ENCODE peak calls at places on chromosomes 2 and 18, in five cellular contexts. B is OCI-LY7, D is K562, X is hepatocyte, W is keratinocyte. K is an unnamed sample. For H4K20me1, the result is how much of the 10 kb centered on the place peaks cover.

GRCh38 chr2:225104321-225104720 is 62.1 kb upstream of the DOCK10 start:
- DNase-seq in B (no peak), D (no peak), X (no peak), W (no peak), K (no peak)

GRCh38 chr18:51666717-51667320 is 469.3 kb upstream of the MEX3C start:
- DNase-seq in B (no peak), D (no peak), X (peak), W (no peak), K (peak)

GRCh38 chr2:23618265-23618664 is 233.3 kb downstream of the KLHL29 start:
- DNase-seq in B (no peak), D (no peak), X (no peak), W (no peak), K (peak)

GRCh38 chr18:657311-657997 is at the start of gene TYMS:
- DNase-seq in B (peak), D (peak), X (peak), W (no peak), K (peak)

GRCh38 chr2:219057709-219058540 is 2.8 kb downstream of the IHH start:
- DNase-seq in B (peak), D (peak), X (peak), W (no peak), K (peak)

GRCh38 chr18:79597176-79598045 is 82.2 kb upstream of the CTDP1 start:
- DNase-seq in B (no peak), D (no peak), X (no peak), W (no peak), K (no peak)

GRCh38 chr2:201151127-201152074 is 31.5 kb upstream of the CASP10 start:
- DNase-seq in B (no peak), D (no peak), X (no peak), W (peak), K (no peak)

GRCh38 chr2:219168526-219168925 is 1.3 kb downstream of the SLC23A3 start:
- DNase-seq in B (no peak), D (no peak), X (no peak), W (no peak), K (no peak)

GRCh38 chr2:172053486-172053885 is 31.8 kb upstream of the DLX1 start:
- DNase-seq in B (no peak), D (no peak), X (no peak), W (no peak), K (no peak)

GRCh38 chr2:111705711-111706323 is 178.2 kb downstream of the ANAPC1 start:
- DNase-seq in B (peak), D (no peak), X (peak), W (no peak), K (peak)

GRCh38 chr18:48621240-48621639 is 82.4 kb downstream of the CTIF start:
- DNase-seq in B (no peak), D (no peak), X (peak), W (no peak), K (no peak)

GRCh38 chr18:12409466-12409865 is 1.7 kb downstream of the PRELID3A start:
- DNase-seq in B (peak), D (no peak), X (no peak), W (no peak), K (no peak)

GRCh38 chr2:88600038-88600465 is 27.2 kb downstream of the EIF2AK3 start:
- DNase-seq in B (peak), D (peak), X (peak), W (peak), K (peak)

GRCh38 chr2:109270758-109271305 is 141.8 kb downstream of the SH3RF3 start:
- DNase-seq in B (no peak), D (no peak), X (peak), W (no peak), K (no peak)

GRCh38 chr2:69767034-69767433 is 25.1 kb downstream of the ANXA4 start:
- DNase-seq in B (no peak), D (no peak), X (no peak), W (no peak), K (no peak)

GRCh38 chr18:60684843-60685513 is 312.4 kb upstream of the MC4R start:
- DNase-seq in B (peak), D (no peak), X (no peak), W (no peak), K (peak)

GRCh38 chr2:21146638-21147037 is 22.9 kb downstream of the TDRD15 start:
- DNase-seq in B (no peak), D (no peak), X (no peak), W (no peak), K (no peak)

GRCh38 chr2:108575132-108575966 is 41.1 kb downstream of the LIMS1 start:
- DNase-seq in B (peak), D (no peak), X (no peak), W (no peak), K (peak)

GRCh38 chr2:226118471-226119429 is 680.9 kb downstream of the IRS1 start:
- DNase-seq in B (no peak), D (no peak), X (peak), W (peak), K (no peak)

GRCh38 chr2:75606851-75607798 is 39.5 kb upstream of the MRPL19 start:
- DNase-seq in B (no peak), D (no peak), X (no peak), W (no peak), K (no peak)

GRCh38 chr18:11783716-11784331 is 67.4 kb upstream of the CHMP1B start:
- DNase-seq in B (no peak), D (no peak), X (no peak), W (no peak), K (no peak)

GRCh38 chr2:178397002-178397605 is 53.9 kb downstream of the PRKRA start:
- DNase-seq in B (peak), D (peak), X (peak), W (no peak), K (peak)

GRCh38 chr2:215722125-215722524 is 286.3 kb upstream of the FN1 start:
- DNase-seq in B (no peak), D (no peak), X (peak), W (no peak), K (no peak)

GRCh38 chr2:180983468-180984388 is 3.3 kb downstream of the UBE2E3 start:
- DNase-seq in B (peak), D (peak), X (peak), W (no peak), K (peak)

GRCh38 chr2:649461-650342 is 27.5 kb downstream of the TMEM18 start:
- DNase-seq in B (no peak), D (no peak), X (no peak), W (no peak), K (no peak)

GRCh38 chr2:71843391-71843850 is 304.2 kb downstream of the CYP26B1 start:
- DNase-seq in B (no peak), D (no peak), X (peak), W (no peak), K (no peak)

GRCh38 chr18:8177330-8178016 is 431.8 kb upstream of the RAB12 start:
- DNase-seq in B (no peak), D (no peak), X (peak), W (no peak), K (peak)

GRCh38 chr18:54926593-54927297 is 32.5 kb downstream of the CCDC68 start:
- DNase-seq in B (no peak), D (no peak), X (no peak), W (peak), K (no peak)

GRCh38 chr2:209181984-209182383 is 241.9 kb upstream of the MAP2 start:
- DNase-seq in B (no peak), D (no peak), X (no peak), W (no peak), K (no peak)

GRCh38 chr2:205800804-205801203 is 118.5 kb downstream of the NRP2 start:
- DNase-seq in B (no peak), D (no peak), X (peak), W (no peak), K (no peak)

GRCh38 chr2:136129601-136130000 is 11.7 kb upstream of the CXCR4 start:
- DNase-seq in B (peak), D (no peak), X (no peak), W (no peak), K (no peak)

GRCh38 chr2:45937990-45938389 is 286.5 kb downstream of the PRKCE start:
- DNase-seq in B (no peak), D (no peak), X (no peak), W (no peak), K (no peak)

GRCh38 chr2:45936623-45936979 is 285.1 kb downstream of the PRKCE start:
- DNase-seq in B (no peak), D (no peak), X (no peak), W (no peak), K (no peak)

GRCh38 chr2:45932278-45932975 is 281.0 kb downstream of the PRKCE start:
- DNase-seq in B (no peak), D (no peak), X (no peak), W (peak), K (no peak)

GRCh38 chr2:45938649-45939511 is 287.4 kb downstream of the PRKCE start:
- DNase-seq in B (no peak), D (no peak), X (peak), W (peak), K (peak)

GRCh38 chr2:45935791-45936622 is 284.5 kb downstream of the PRKCE start:
- DNase-seq in B (peak), D (peak), X (peak), W (peak), K (peak)
- H4K20me1 ChIP-seq in B (under half), D (under half), X (under half), W (under half), K (under half)

GRCh38 chr2:30741576-30741975 is 65.7 kb downstream of the CAPN13 start:
- DNase-seq in B (no peak), D (no peak), X (no peak), W (no peak), K (no peak)

GRCh38 chr2:30733829-30734520 is 73.3 kb downstream of the CAPN13 start:
- DNase-seq in B (no peak), D (no peak), X (no peak), W (no peak), K (no peak)

GRCh38 chr2:30736461-30737325 is 70.6 kb downstream of the CAPN13 start:
- DNase-seq in B (no peak), D (no peak), X (no peak), W (no peak), K (no peak)

GRCh38 chr2:30737326-30737610 is 70.0 kb downstream of the CAPN13 start:
- DNase-seq in B (no peak), D (no peak), X (no peak), W (no peak), K (no peak)

DNA sequence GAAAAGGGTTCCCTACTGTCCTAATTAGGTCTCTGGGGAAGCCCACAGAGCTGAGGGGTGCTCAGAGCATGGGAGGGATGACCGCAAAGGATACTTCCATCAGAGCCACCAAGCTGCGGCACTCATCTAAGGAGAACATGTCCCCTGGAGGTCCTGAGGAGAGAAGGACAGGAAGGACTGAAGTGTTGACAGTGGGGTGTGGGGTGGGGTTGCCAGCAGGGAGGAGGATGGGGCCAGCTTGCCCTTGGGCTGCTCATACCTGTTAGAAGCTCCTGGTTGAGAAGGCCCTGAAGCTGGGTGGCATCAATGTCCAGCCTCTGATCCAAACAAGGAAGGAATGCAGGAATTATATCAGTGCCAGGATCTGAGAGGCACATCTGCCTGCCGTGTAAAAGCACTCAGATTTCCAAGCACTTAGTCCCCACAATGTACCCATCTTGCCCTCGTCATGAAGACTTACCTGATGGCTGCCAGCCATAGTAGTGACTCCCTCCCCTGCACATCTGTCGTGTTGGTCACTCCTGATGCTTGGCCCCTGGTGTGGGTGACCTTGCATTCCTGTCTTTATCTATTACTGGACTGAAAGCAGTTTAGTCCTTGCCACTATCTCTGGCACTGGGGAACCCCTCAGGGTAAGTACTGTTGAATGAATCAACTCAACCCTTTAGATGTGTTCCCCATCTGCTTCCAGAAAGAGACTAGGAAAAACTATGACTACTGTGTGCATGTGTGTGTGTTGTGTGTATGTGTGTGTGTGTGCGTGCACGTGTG is 68.9 kb downstream of the CAPN13 start:
- DNase-seq in B (no peak), D (no peak), X (no peak), W (no peak), K (no peak)
- H3K4me2 ChIP-seq in B (no peak), D (no peak), X (no peak), W (no peak), K (no peak)

DNA sequence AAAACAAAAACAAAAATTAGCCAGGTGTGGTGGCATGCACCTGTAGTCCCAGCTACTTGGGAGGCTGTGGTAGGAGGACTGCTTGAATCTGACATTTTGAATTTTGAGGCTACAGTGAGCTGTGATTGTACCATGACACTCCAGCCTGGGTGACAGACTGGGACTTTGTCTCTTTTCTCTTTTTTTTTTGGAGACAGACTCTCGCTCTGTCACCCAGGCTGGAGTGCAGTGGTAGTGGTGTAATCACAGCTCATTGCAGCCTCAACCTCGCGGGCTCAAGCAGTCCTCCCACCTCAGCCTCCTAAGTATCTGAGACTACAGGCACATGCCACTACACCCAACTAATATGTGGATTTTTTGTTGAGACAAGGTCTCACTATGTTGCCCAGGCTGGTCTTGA is 35.6 kb downstream of the ANKRD44 start:
- DNase-seq in B (no peak), D (no peak), X (no peak), W (no peak), K (no peak)
- H4K20me1 ChIP-seq in B (under half), D (under half), X (under half), W (under half), K (under half)

DNA sequence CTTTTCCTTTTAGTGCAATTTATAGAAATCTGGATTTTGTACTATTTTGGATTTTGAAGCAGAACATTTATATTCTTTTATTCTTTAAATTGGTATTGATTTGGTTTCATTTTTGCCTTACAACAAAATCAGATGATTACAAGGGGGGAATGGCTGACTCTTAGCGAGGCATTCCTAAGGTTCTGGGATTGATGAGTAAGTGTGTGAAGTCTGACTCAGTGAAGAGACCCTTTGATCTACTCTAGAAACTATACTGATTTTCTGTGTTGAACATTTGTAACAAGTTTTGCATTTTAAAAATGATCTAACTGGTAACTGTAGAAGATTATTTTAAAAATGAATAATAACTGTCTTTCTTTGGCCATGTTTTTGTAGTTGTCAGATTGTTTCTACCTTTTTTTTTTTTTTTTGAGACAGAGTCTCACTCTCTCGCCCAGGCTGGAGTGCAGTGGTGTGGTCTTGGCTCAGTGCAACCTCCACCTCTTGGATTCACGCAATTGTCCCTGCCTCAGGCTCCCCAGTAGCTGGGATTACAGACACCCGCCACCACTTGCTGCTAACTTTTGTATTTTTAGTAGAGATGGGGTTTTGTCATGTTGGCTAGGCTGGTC is 48.7 kb downstream of the TTC39C start:
- DNase-seq in B (no peak), D (no peak), X (no peak), W (no peak), K (no peak)
- H3K4me2 ChIP-seq in B (no peak), D (no peak), X (no peak), W (peak), K (no peak)

GRCh38 chr2:152376385-152376784 is 41.4 kb downstream of the FMNL2 start:
- DNase-seq in B (no peak), D (no peak), X (peak), W (peak), K (no peak)
- H4K20me1 ChIP-seq in B (under half), D (under half), X (under half), W (under half), K (half or more)

DNA sequence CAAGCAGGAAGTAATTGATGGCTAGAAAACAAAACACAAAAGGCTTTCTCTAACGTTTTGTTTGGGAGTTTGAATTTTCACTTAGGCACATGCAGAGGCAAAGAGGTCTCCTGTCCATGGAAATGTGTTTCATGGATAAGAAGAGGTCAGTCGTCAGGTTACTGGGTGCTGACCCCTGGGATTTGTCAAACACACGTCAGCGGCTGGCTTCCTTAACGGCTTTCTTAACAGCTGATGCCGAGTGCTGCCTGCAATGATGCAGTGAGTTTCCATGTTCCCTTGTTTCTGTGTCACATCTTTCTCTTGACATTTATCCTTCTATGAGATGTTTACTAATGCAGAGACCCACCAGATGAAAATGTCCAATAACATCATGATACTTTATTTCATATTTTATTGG is 31.7 kb downstream of the GPR39 start:
- DNase-seq in B (no peak), D (no peak), X (no peak), W (no peak), K (peak)
- H3K4me2 ChIP-seq in B (no peak), D (peak), X (no peak), W (no peak), K (no peak)

DNA sequence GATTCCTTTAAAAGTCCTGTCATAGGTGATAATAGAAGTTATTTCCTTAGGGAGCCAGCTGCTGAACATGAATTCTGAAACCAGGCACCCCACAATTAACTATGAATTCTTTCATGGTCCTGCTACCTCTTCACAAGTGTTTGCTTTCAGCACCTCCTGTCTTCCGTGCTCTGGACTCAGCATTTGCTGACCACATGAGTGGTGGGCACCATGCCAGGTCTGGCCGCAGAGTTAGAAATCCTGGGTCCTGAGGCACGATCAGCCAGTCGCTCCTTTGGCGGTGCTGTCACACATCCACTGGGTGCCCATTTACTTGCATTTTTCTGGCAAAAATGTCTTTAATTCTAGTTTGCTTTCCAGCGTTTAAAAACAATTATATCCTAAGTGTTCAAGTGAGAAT is 196.3 kb upstream of the PXDN start:
- DNase-seq in B (no peak), D (no peak), X (no peak), W (no peak), K (no peak)
- H4K20me1 ChIP-seq in B (under half), D (under half), X (under half), W (under half), K (under half)

GRCh38 chr2:50649626-50650397 is 382.1 kb downstream of the NRXN1 start:
- DNase-seq in B (no peak), D (no peak), X (peak), W (no peak), K (no peak)
- H3K4me2 ChIP-seq in B (no peak), D (no peak), X (no peak), W (peak), K (peak)

K was measured in neural progenitor cell.